ENCODE peak calls at places on chromosomes 7 and 10, in six cellular contexts. N is NCI-H2081; F is NCI-H1436 treated with DMSO at 0.1 percent for 48 hours; Y is GDM1; U is activated CD8-positive, alpha-beta memory T cell treated with anti-CD3 and anti-CD28 coated beads for 1 hour; A is Peyer's patch. E is an unnamed sample.

GRCh38 chr7:90551036-90551435 is 45.1 kb upstream of the CDK14 start:
- DNase-seq in N (no peak), F (no peak), Y (no peak), U (no peak), A (no peak), E (no peak)

GRCh38 chr7:2011266-2012043 is 221.3 kb downstream of the MAD1L1 start:
- DNase-seq in N (no peak), F (no peak), Y (no peak), U (no peak), A (no peak), E (no peak)

GRCh38 chr10:44386546-44387052 is 1.7 kb upstream of the CXCL12 start:
- DNase-seq in N (no peak), F (no peak), Y (no peak), U (peak), A (no peak), E (no peak)

GRCh38 chr7:118218413-118219156 is 5.9 kb upstream of the ANKRD7 start:
- DNase-seq in N (no peak), F (no peak), Y (no peak), U (no peak), A (no peak), E (no peak)

GRCh38 chr10:98269435-98269912 is 1.5 kb upstream of the LOXL4 start:
- DNase-seq in N (no peak), F (no peak), Y (no peak), U (no peak), A (no peak), E (no peak)

GRCh38 chr7:623464-623863 is 103.0 kb upstream of the DNAAF5 start:
- DNase-seq in N (no peak), F (no peak), Y (no peak), U (no peak), A (no peak), E (no peak)

GRCh38 chr10:1643161-1643910 is 94.0 kb downstream of the ADARB2 start:
- DNase-seq in N (no peak), F (no peak), Y (no peak), U (no peak), A (no peak), E (no peak)

GRCh38 chr10:89442347-89442746 is 28.0 kb downstream of the IFIT5 start:
- DNase-seq in N (no peak), F (no peak), Y (no peak), U (no peak), A (no peak), E (no peak)

GRCh38 chr7:51785171-51785570 is 468.6 kb upstream of the COBL start:
- DNase-seq in N (no peak), F (no peak), Y (no peak), U (no peak), A (no peak), E (no peak)

GRCh38 chr10:102819054-102819453 is 18.2 kb downstream of the CYP17A1 start:
- DNase-seq in N (no peak), F (no peak), Y (no peak), U (no peak), A (no peak), E (no peak)

GRCh38 chr7:25567430-25567829 is 339.1 kb upstream of the NPVF start:
- DNase-seq in N (no peak), F (no peak), Y (no peak), U (no peak), A (no peak), E (peak)

GRCh38 chr7:75905785-75906604 is 9.0 kb upstream of the POR start:
- DNase-seq in N (peak), F (peak), Y (no peak), U (no peak), A (no peak), E (no peak)

GRCh38 chr10:16640153-16640552 is 118.5 kb upstream of the C1QL3 start:
- DNase-seq in N (no peak), F (no peak), Y (no peak), U (no peak), A (no peak), E (no peak)

GRCh38 chr7:128869944-128870285 is 7.3 kb downstream of the ATP6V1F start:
- DNase-seq in N (no peak), F (no peak), Y (no peak), U (no peak), A (no peak), E (no peak)

GRCh38 chr7:27300401-27300800 is 57.8 kb downstream of the EVX1 start:
- DNase-seq in N (no peak), F (no peak), Y (peak), U (no peak), A (no peak), E (no peak)

GRCh38 chr10:96991313-96991841 is 159.3 kb downstream of the LCOR start:
- DNase-seq in N (no peak), F (no peak), Y (no peak), U (no peak), A (no peak), E (no peak)

GRCh38 chr7:23679898-23680416 is at the start of gene FAM221A:
- DNase-seq in N (peak), F (peak), Y (no peak), U (peak), A (peak), E (peak)

GRCh38 chr7:84744388-84744787 is 442.5 kb downstream of the SEMA3D start:
- DNase-seq in N (no peak), F (no peak), Y (no peak), U (no peak), A (no peak), E (no peak)

GRCh38 chr10:1591742-1592141 is 145.6 kb downstream of the ADARB2 start:
- DNase-seq in N (no peak), F (no peak), Y (no peak), U (no peak), A (no peak), E (no peak)

GRCh38 chr10:129078322-129078721 is 388.7 kb upstream of the MGMT start:
- DNase-seq in N (no peak), F (no peak), Y (no peak), U (no peak), A (no peak), E (no peak)

GRCh38 chr7:109579876-109580275 is 1010.2 kb downstream of the DNAJB9 start:
- DNase-seq in N (no peak), F (no peak), Y (no peak), U (no peak), A (no peak), E (no peak)

GRCh38 chr7:141014091-141014490 is 661 bp downstream of the MRPS33 start:
- DNase-seq in N (peak), F (no peak), Y (no peak), U (no peak), A (no peak), E (no peak)

GRCh38 chr10:33900591-33900990 is 566.1 kb upstream of the NRP1 start:
- DNase-seq in N (no peak), F (no peak), Y (no peak), U (no peak), A (no peak), E (no peak)

GRCh38 chr7:30206466-30206865 is 71.7 kb downstream of the MTURN start:
- DNase-seq in N (no peak), F (no peak), Y (no peak), U (no peak), A (no peak), E (no peak)

GRCh38 chr10:43209651-43210141 is 57.2 kb downstream of the RASGEF1A start:
- DNase-seq in N (no peak), F (no peak), Y (no peak), U (no peak), A (no peak), E (no peak)

GRCh38 chr7:50397320-50397970 is 52.7 kb downstream of the FIGNL1 start:
- DNase-seq in N (no peak), F (no peak), Y (no peak), U (no peak), A (no peak), E (no peak)

GRCh38 chr7:539731-540411 is 20.2 kb upstream of the PDGFA start:
- DNase-seq in N (no peak), F (no peak), Y (no peak), U (no peak), A (no peak), E (no peak)

GRCh38 chr10:43264324-43264986 is 2.4 kb downstream of the RASGEF1A start:
- DNase-seq in N (no peak), F (no peak), Y (no peak), U (no peak), A (peak), E (no peak)

GRCh38 chr7:68785036-68785435 is 813.2 kb upstream of the AUTS2 start:
- DNase-seq in N (peak), F (no peak), Y (no peak), U (no peak), A (no peak), E (no peak)